ENCODE peak calls at places on chromosome 13, in six cellular contexts. One of them, this sample, is unnamed.

GRCh38 chr13:55583953-55584593 is 1556.6 kb upstream of the PRR20A start:
- DNase-seq in IMR-90: no peak
- DNase-seq in trophoblast cell: no peak
- DNase-seq in H9: peak; percentile 63
- DNase-seq in H1: no peak
- DNase-seq in neuronal stem cell: no peak
- DNase-seq in this sample: no peak

GRCh38 chr13:97753269-97753668 is 200.2 kb upstream of the IPO5 start:
- DNase-seq in neuronal stem cell: no peak
- DNase-seq in IMR-90: no peak
- DNase-seq in H1: no peak
- DNase-seq in H9: no peak
- DNase-seq in trophoblast cell: no peak
- DNase-seq in this sample: no peak

GRCh38 chr13:69565334-69565733 is 542.3 kb upstream of the ATXN8OS start:
- DNase-seq in H9: peak; percentile 64
- DNase-seq in H1: no peak
- DNase-seq in IMR-90: no peak
- DNase-seq in trophoblast cell: peak; percentile 76
- DNase-seq in neuronal stem cell: no peak
- DNase-seq in this sample: peak; percentile 85

GRCh38 chr13:24161010-24161775 is 673 bp downstream of the SPATA13 start:
- DNase-seq in H9: peak; percentile 51
- DNase-seq in IMR-90: no peak
- DNase-seq in H1: peak; percentile 75
- DNase-seq in trophoblast cell: no peak
- DNase-seq in neuronal stem cell: no peak
- DNase-seq in this sample: no peak

GRCh38 chr13:27171244-27171829 is at the start of gene USP12:
- DNase-seq in IMR-90: peak; percentile 22
- DNase-seq in H1: peak; percentile 76
- DNase-seq in H9: peak; percentile 63
- DNase-seq in trophoblast cell: no peak
- DNase-seq in neuronal stem cell: no peak
- DNase-seq in this sample: peak; percentile 24

GRCh38 chr13:101979825-101980224 is 422.0 kb downstream of the FGF14 start:
- DNase-seq in H1: no peak
- DNase-seq in H9: no peak
- DNase-seq in IMR-90: no peak
- DNase-seq in neuronal stem cell: no peak
- DNase-seq in trophoblast cell: peak; percentile 30
- DNase-seq in this sample: no peak

GRCh38 chr13:111915104-111915551 is 151.8 kb upstream of the SOX1 start:
- DNase-seq in H9: peak; percentile 26
- DNase-seq in IMR-90: no peak
- DNase-seq in trophoblast cell: no peak
- DNase-seq in neuronal stem cell: no peak
- DNase-seq in H1: peak; percentile 39
- DNase-seq in this sample: no peak

GRCh38 chr13:20182231-20182846 is 10.4 kb downstream of the GJB2 start:
- DNase-seq in H1: no peak
- DNase-seq in neuronal stem cell: peak; percentile 74
- DNase-seq in H9: peak; percentile 66
- DNase-seq in IMR-90: peak; percentile 80
- DNase-seq in trophoblast cell: peak; percentile 89
- DNase-seq in this sample: peak; percentile 75

GRCh38 chr13:110256126-110256905 is 50.6 kb downstream of the COL4A1 start:
- DNase-seq in trophoblast cell: no peak
- DNase-seq in H1: peak; percentile 14
- DNase-seq in IMR-90: no peak
- DNase-seq in H9: no peak
- DNase-seq in neuronal stem cell: no peak
- DNase-seq in this sample: no peak

GRCh38 chr13:74771964-74772363 is 637.8 kb upstream of the KLF12 start:
- DNase-seq in trophoblast cell: no peak
- DNase-seq in H1: no peak
- DNase-seq in H9: no peak
- DNase-seq in neuronal stem cell: no peak
- DNase-seq in IMR-90: peak; percentile 87
- DNase-seq in this sample: peak; percentile 63

GRCh38 chr13:63880705-63881104 is 2465.1 kb upstream of the PCDH20 start:
- DNase-seq in neuronal stem cell: no peak
- DNase-seq in trophoblast cell: no peak
- DNase-seq in H9: no peak
- DNase-seq in H1: no peak
- DNase-seq in IMR-90: no peak
- DNase-seq in this sample: no peak

GRCh38 chr13:33022986-33023385 is 6.8 kb downstream of the KL start:
- DNase-seq in neuronal stem cell: no peak
- DNase-seq in trophoblast cell: no peak
- DNase-seq in H9: no peak
- DNase-seq in H1: no peak
- DNase-seq in IMR-90: no peak
- DNase-seq in this sample: no peak

GRCh38 chr13:21638319-21639282 is 32.3 kb upstream of the FGF9 start:
- DNase-seq in IMR-90: peak; percentile 4
- DNase-seq in H9: no peak
- DNase-seq in neuronal stem cell: peak; percentile 35
- DNase-seq in H1: peak; percentile 53
- DNase-seq in trophoblast cell: peak; percentile 72
- DNase-seq in this sample: peak; percentile 40

GRCh38 chr13:73168226-73168992 is 109.6 kb downstream of the KLF5 start:
- DNase-seq in H9: no peak
- DNase-seq in neuronal stem cell: no peak
- DNase-seq in IMR-90: peak; percentile 45
- DNase-seq in H1: no peak
- DNase-seq in trophoblast cell: peak; percentile 55
- DNase-seq in this sample: peak; percentile 24

GRCh38 chr13:75685239-75685697 is 49.1 kb downstream of the LMO7 start:
- DNase-seq in H9: peak; percentile 52
- DNase-seq in trophoblast cell: peak; percentile 88
- DNase-seq in H1: no peak
- DNase-seq in neuronal stem cell: peak; percentile 6
- DNase-seq in IMR-90: peak; percentile 91
- DNase-seq in this sample: peak; percentile 90

GRCh38 chr13:25836709-25837316 is 215.0 kb downstream of the SHISA2 start:
- DNase-seq in H9: no peak
- DNase-seq in H1: no peak
- DNase-seq in trophoblast cell: no peak
- DNase-seq in IMR-90: no peak
- DNase-seq in neuronal stem cell: no peak
- DNase-seq in this sample: no peak

GRCh38 chr13:30442854-30443379 is 20.6 kb downstream of the UBE2L5 start:
- DNase-seq in H9: no peak
- DNase-seq in H1: no peak
- DNase-seq in neuronal stem cell: no peak
- DNase-seq in trophoblast cell: no peak
- DNase-seq in IMR-90: no peak
- DNase-seq in this sample: no peak

GRCh38 chr13:43005460-43006236 is 13.6 kb upstream of the EPSTI1 start:
- DNase-seq in H9: no peak
- DNase-seq in trophoblast cell: no peak
- DNase-seq in H1: no peak
- DNase-seq in IMR-90: peak; percentile 32
- DNase-seq in neuronal stem cell: no peak
- DNase-seq in this sample: no peak

GRCh38 chr13:45300190-45300985 is 40.6 kb downstream of the TPT1 start:
- DNase-seq in trophoblast cell: no peak
- DNase-seq in neuronal stem cell: no peak
- DNase-seq in H9: no peak
- DNase-seq in H1: no peak
- DNase-seq in IMR-90: no peak
- DNase-seq in this sample: no peak

GRCh38 chr13:107450931-107451330 is 764.4 kb downstream of the LIG4 start:
- DNase-seq in IMR-90: peak; percentile 99
- DNase-seq in neuronal stem cell: no peak
- DNase-seq in H9: no peak
- DNase-seq in trophoblast cell: no peak
- DNase-seq in H1: no peak
- DNase-seq in this sample: peak; percentile 99

GRCh38 chr13:37706041-37706440 is 107.5 kb upstream of the POSTN start:
- DNase-seq in H1: no peak
- DNase-seq in trophoblast cell: no peak
- DNase-seq in H9: no peak
- DNase-seq in IMR-90: no peak
- DNase-seq in neuronal stem cell: no peak
- DNase-seq in this sample: no peak

GRCh38 chr13:37700887-37701286 is 102.3 kb upstream of the POSTN start:
- DNase-seq in neuronal stem cell: no peak
- DNase-seq in IMR-90: peak; percentile 11
- DNase-seq in H1: no peak
- DNase-seq in trophoblast cell: no peak
- DNase-seq in H9: no peak
- DNase-seq in this sample: no peak

GRCh38 chr13:37701972-37702371 is 103.4 kb upstream of the POSTN start:
- DNase-seq in H9: no peak
- DNase-seq in IMR-90: peak; percentile 99
- DNase-seq in H1: no peak
- DNase-seq in trophoblast cell: peak; percentile 91
- DNase-seq in neuronal stem cell: no peak
- DNase-seq in this sample: peak; percentile 96

DNA sequence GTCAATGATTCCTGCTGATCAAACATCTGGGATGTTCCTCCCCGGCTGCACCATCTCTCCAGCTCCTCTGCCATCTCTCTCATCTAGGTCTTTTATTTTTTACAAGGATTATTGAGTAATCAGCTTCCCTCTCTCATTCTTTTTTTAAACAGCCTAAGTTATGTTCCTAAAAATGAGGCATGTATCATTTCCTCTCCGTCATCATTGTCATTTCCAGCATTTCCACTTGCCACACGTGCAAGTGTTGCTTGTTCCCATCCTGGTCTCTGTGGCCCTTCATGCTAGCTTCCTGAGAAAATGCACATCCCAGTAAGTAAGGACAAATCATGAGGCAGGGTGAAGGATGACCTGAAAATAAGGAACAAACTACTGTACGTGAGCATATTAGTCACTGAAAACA is 102.7 kb upstream of the POSTN start:
- DNase-seq in trophoblast cell: no peak
- DNase-seq in neuronal stem cell: no peak
- DNase-seq in H9: no peak
- DNase-seq in H1: no peak
- DNase-seq in IMR-90: peak; percentile 67
- DNase-seq in this sample: peak; percentile 58
- H3K23ac ChIP-seq in trophoblast cell: no peak overlapping the region
- H3K23ac ChIP-seq in neuronal stem cell: no peak overlapping the region
- H3K23ac ChIP-seq in H9: no peak overlapping the region
- H3K23ac ChIP-seq in H1: no peak overlapping the region
- H3K23ac ChIP-seq in IMR-90: peak overlapping the region; percentile 85
- H3K23ac ChIP-seq in this sample: no peak overlapping the region

DNA sequence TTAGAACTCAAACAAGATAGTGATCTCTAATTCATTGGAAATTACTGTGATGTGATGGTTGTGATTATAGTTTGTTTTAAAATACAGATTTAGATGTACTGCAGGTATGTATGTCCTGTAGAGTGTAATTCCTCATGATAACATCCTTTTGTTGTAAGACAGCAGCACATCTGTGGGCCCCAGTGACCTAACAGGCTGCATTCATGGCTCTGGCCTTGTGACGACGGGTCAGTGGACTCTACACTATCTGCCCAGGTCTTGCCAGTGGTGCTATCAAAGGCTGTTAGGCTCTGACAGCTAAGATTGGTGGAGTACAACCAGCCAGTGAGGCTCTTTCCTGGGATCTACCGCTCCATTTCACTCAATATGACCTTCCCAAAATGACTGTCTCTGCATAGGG is 158.4 kb downstream of the MTUS2 start:
- DNase-seq in H1: no peak
- DNase-seq in IMR-90: no peak
- DNase-seq in neuronal stem cell: no peak
- DNase-seq in H9: no peak
- DNase-seq in trophoblast cell: no peak
- DNase-seq in this sample: no peak
- H3K14ac ChIP-seq in H1: no peak overlapping the region
- H3K14ac ChIP-seq in IMR-90: no peak overlapping the region
- H3K14ac ChIP-seq in neuronal stem cell: no peak overlapping the region
- H3K14ac ChIP-seq in H9: no peak overlapping the region
- H3K14ac ChIP-seq in trophoblast cell: no peak overlapping the region
- H3K14ac ChIP-seq in this sample: no peak overlapping the region

GRCh38 chr13:94617389-94618000 is 15.8 kb downstream of the GPR180 start:
- DNase-seq in H9: no peak
- DNase-seq in trophoblast cell: peak; percentile 60
- DNase-seq in H1: no peak
- DNase-seq in neuronal stem cell: peak; percentile 35
- DNase-seq in IMR-90: no peak
- DNase-seq in this sample: peak; percentile 37
- H3K23ac ChIP-seq in H9: no peak overlapping the region
- H3K23ac ChIP-seq in trophoblast cell: no peak overlapping the region
- H3K23ac ChIP-seq in H1: no peak overlapping the region
- H3K23ac ChIP-seq in neuronal stem cell: no peak overlapping the region
- H3K23ac ChIP-seq in IMR-90: no peak overlapping the region
- H3K23ac ChIP-seq in this sample: no peak overlapping the region

GRCh38 chr13:49714757-49715156 is 23.5 kb upstream of the EBPL start:
- DNase-seq in trophoblast cell: no peak
- DNase-seq in neuronal stem cell: no peak
- DNase-seq in H1: no peak
- DNase-seq in IMR-90: no peak
- DNase-seq in H9: no peak
- DNase-seq in this sample: no peak
- H3K14ac ChIP-seq in trophoblast cell: no peak overlapping the region
- H3K14ac ChIP-seq in neuronal stem cell: no peak overlapping the region
- H3K14ac ChIP-seq in H1: no peak overlapping the region
- H3K14ac ChIP-seq in IMR-90: no peak overlapping the region
- H3K14ac ChIP-seq in H9: no peak overlapping the region
- H3K14ac ChIP-seq in this sample: no peak overlapping the region

DNA sequence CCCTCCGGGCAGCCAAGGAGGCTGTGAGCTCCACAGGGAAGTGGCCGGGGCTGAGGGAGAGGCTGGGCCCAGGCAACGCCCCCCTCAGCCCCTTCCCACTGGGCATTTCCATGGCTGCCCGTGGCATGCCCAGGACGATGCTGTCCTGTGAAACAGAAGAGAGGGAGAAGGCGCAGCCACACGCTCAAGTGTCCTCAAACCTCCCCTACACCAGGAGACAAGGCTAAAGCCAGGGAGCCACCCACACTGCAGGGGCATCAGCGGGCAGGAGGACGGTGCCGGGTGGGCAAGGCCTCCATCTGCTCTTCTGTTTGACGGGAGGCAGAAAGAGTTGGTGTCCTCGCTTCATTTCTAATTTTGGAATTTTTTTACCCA is 14.2 kb upstream of the PROZ start:
- DNase-seq in H9: no peak
- DNase-seq in neuronal stem cell: no peak
- DNase-seq in IMR-90: no peak
- DNase-seq in trophoblast cell: no peak
- DNase-seq in H1: peak; percentile 32
- DNase-seq in this sample: no peak
- H3K23ac ChIP-seq in H9: no peak overlapping the region
- H3K23ac ChIP-seq in neuronal stem cell: no peak overlapping the region
- H3K23ac ChIP-seq in IMR-90: no peak overlapping the region
- H3K23ac ChIP-seq in trophoblast cell: no peak overlapping the region
- H3K23ac ChIP-seq in H1: no peak overlapping the region
- H3K23ac ChIP-seq in this sample: no peak overlapping the region

DNA sequence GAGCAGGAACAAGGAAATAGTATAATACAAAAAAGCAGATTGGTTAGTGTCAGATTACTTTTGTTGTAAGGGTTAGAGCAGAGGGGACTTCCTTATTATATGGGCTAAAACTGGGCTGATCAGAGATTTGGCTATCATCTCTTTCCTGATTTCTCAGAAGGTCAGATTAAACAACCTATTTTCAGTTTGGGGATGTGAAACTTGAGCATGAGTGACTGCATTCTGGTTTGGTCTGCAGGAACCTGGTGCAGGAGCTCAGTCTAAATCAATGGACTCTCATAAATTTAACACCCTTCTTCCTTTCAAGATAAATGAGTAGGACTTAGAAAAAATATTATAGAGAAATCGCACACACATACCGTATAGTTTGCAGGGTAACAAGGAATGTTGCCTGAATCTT is 12.9 kb upstream of the RFXAP start:
- DNase-seq in trophoblast cell: no peak
- DNase-seq in neuronal stem cell: no peak
- DNase-seq in IMR-90: no peak
- DNase-seq in H1: no peak
- DNase-seq in H9: no peak
- DNase-seq in this sample: no peak
- H3K14ac ChIP-seq in trophoblast cell: no peak overlapping the region
- H3K14ac ChIP-seq in neuronal stem cell: no peak overlapping the region
- H3K14ac ChIP-seq in IMR-90: no peak overlapping the region
- H3K14ac ChIP-seq in H1: no peak overlapping the region
- H3K14ac ChIP-seq in H9: no peak overlapping the region
- H3K14ac ChIP-seq in this sample: no peak overlapping the region